ENCODE peak calls at places on chromosomes 5 and 9, in six cellular contexts. Q is GM23338, I is DND-41, P is HepG2, T is SK-N-MC, H is fibroblast of lung. G is an unnamed sample.

GRCh38 chr9:114787781-114788498 is 17.9 kb downstream of the TNFSF15 start:
- DNase-seq in T (no peak), I (no peak), P (no peak), H (no peak), Q (no peak), G (no peak)

GRCh38 chr5:36301858-36302603 is at the start of gene RANBP3L:
- DNase-seq in P (no peak), Q (no peak), T (no peak), I (no peak), H (peak; percentile 86), G (peak; percentile 63)

GRCh38 chr9:77756449-77756848 is 108.3 kb upstream of the GNA14 start:
- DNase-seq in P (peak; percentile 13), H (no peak), T (no peak), Q (no peak), I (no peak), G (no peak)

GRCh38 chr9:117444466-117444865 is 29.6 kb upstream of the ASTN2 start:
- DNase-seq in P (no peak), H (no peak), I (no peak), Q (no peak), T (no peak), G (no peak)

GRCh38 chr5:142015781-142016533 is 3.1 kb upstream of the GNPDA1 start:
- DNase-seq in H (no peak), Q (no peak), T (peak; percentile 53), P (no peak), I (peak; percentile 71), G (peak; percentile 23)

GRCh38 chr9:130452835-130453234 is 8.1 kb downstream of the ASS1 start:
- DNase-seq in Q (no peak), I (no peak), P (no peak), H (no peak), T (no peak), G (no peak)

GRCh38 chr9:122126340-122127333 is 32.9 kb downstream of the NDUFA8 start:
- DNase-seq in P (peak; percentile 35), I (no peak), Q (peak; percentile 86), T (no peak), H (no peak), G (no peak)

GRCh38 chr5:54621742-54622141 is 104.2 kb downstream of the SNX18 start:
- DNase-seq in H (no peak), I (no peak), P (no peak), T (no peak), Q (no peak), G (no peak)

GRCh38 chr5:147613359-147613758 is 103.5 kb upstream of the DPYSL3 start:
- DNase-seq in I (no peak), T (no peak), Q (no peak), P (no peak), H (peak; percentile 85), G (no peak)

DNA sequence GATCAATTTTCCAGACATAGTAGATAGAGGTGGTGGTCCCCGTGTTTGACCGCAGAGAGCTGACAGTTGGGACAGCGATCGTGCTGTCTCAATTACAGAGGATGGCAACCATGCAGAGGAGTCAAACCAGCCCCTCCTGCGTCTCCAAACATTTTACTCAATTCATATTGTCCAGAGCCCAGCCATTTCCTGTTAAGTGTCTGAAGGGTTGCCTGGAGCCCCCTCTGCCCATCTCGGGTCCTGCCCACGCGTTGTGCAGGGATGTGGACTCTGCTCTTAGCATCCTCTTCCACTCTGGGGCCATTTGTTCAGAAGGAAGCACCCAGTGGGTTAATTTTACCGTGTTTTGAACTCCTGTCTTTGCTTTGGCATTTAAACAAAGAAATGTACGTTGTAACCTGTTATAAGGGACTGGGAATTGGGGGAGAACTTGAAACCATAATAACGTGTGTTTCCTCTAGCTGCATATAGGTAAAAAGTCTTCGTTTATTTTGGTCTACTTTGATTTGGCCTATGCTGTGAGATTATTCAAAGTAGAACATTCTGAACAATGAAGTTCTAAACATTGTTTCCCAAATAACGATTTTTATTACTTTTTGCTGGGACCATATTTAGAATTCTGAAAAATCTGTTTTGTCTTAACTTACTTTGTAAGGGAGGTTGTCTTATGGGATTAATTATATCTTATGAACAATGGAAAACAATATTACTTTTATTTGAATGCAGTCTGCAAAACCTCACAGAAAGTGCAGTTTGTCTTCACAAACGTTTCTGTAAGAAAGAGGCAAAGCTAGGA is 901 bp downstream of the EGFLAM start:
- DNase-seq in H (no peak), T (no peak), I (no peak), Q (no peak), P (no peak), G (no peak)
- TF ChIP-seq EZH2 in H (peak; percentile 46), T (no peak), I (no peak), Q (peak; percentile 61), P (no peak), G (no peak)

DNA sequence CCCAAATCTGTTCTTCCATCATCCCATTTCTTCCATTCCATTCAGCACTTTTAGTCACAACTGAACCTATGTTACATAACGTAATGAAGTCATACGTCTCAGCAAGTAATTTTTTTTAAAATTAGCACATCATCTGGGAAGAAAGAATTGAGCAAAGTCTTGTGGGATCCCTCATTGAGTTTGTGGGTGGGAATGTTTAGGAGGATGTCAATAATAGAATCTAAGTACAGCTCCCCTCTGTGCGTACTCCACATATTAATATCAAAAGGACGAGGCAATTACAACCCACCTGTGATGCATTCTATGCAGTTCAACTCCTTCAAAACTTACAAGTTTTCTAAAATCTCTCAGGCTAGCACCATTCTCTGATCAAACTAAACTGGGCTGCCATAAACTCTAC is 526.3 kb downstream of the AGTPBP1 start:
- DNase-seq in T (no peak), H (no peak), Q (no peak), P (no peak), I (no peak), G (no peak)
- H3K4me3 ChIP-seq in T (no peak overlapping the region), H (no peak overlapping the region), Q (no peak overlapping the region), P (no peak overlapping the region), I (no peak overlapping the region), G (no peak overlapping the region)

DNA sequence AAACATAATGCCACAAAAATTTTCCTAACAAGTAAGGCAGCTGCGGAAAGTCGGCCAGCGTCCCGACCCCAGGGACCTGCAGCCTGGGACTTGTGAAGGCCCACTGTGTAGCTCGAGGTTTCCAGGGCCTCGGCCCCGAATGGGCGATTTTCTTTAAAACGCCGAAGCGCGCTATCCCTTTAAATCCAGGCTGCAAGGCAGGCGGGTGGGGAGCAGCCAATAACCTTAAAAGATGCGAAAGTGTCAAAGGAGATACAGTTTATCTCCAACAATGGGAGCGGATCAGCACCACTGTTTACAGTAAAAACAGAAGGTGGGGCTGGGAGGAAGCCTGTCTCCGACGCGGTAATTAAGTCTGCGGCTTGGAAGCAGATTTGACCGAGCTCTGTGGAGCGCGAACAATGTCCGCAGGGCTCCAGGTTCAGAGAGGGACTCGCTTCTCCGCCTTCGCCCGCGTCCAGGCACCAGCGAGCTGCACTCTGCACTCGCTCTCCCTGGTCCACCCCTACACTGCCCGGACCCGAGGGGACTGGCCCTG is 1.6 kb upstream of the ZSWIM6 start:
- DNase-seq in T (no peak), I (peak; percentile 6), P (peak; percentile 10), H (peak; percentile 68), Q (peak; percentile 77), G (peak; percentile 72)
- TF ChIP-seq EZH2 in T (no peak), I (peak; percentile 49), P (peak; percentile 71), H (no peak), Q (no peak), G (no peak)

DNA sequence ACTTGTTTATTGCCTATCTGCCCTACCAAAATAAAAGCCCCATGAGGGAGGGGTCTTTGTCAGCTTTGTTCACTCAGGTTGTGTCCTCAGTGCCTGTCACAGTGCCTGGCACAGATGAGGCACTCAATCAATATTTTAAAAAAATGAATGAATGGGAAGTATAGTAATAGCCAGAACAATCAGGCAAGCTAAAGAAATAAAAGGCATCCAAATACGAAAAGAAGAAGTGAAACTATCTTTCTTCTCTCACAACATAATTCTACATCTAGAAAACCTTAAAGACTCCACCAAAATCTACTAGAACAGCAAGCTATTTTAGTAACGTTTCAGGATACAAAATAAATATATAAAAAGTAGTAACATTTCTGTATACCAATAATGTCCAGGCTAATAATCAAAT is 37.8 kb upstream of the C5orf63 start:
- DNase-seq in P (no peak), Q (no peak), T (no peak), I (no peak), H (no peak), G (no peak)
- H3K4me3 ChIP-seq in P (no peak overlapping the region), Q (no peak overlapping the region), T (no peak overlapping the region), I (no peak overlapping the region), H (no peak overlapping the region), G (no peak overlapping the region)